ENCODE peak calls at places on chromosomes 5 and 9, in four cellular contexts. K, A, P and N are unnamed samples.
A peak's percentile ranks its signal among the peaks of the same experiment; 100 is the strongest.

GRCh38 chr5:40675396-40676133 is 4.2 kb upstream of the PTGER4 start:
- DNase-seq in A (no peak), K (no peak), P (peak; percentile 44), N (no peak)

GRCh38 chr5:19886123-19886921 is 101.7 kb downstream of the CDH18 start:
- DNase-seq in K (peak; percentile 54), P (no peak), A (peak; percentile 37), N (no peak)

GRCh38 chr5:17990168-17990567 is 355.9 kb downstream of the TAF11L14 start:
- DNase-seq in P (no peak), K (no peak), A (no peak), N (no peak)

GRCh38 chr5:176162206-176162605 is 76.0 kb upstream of the SIMC1 start:
- DNase-seq in A (no peak), K (no peak), P (no peak), N (no peak)

GRCh38 chr5:6379246-6379645 is 899 bp upstream of the MED10 start:
- DNase-seq in A (no peak), P (no peak), K (no peak), N (no peak)

GRCh38 chr5:13498279-13498678 is 446.2 kb downstream of the DNAH5 start:
- DNase-seq in A (no peak), K (peak; percentile 93), P (no peak), N (no peak)

GRCh38 chr5:146338774-146339714 is at the start of gene POU4F3:
- DNase-seq in A (no peak), P (no peak), K (no peak), N (no peak)

GRCh38 chr5:13866792-13867191 is 77.7 kb downstream of the DNAH5 start:
- DNase-seq in A (no peak), P (peak; percentile 47), K (peak; percentile 73), N (no peak)

GRCh38 chr9:16526380-16526779 is 344.1 kb downstream of the BNC2 start:
- DNase-seq in A (no peak), P (no peak), K (peak; percentile 55), N (no peak)

GRCh38 chr5:147483961-147484707 is 25.7 kb downstream of the DPYSL3 start:
- DNase-seq in A (peak; percentile 82), K (no peak), P (no peak), N (no peak)

GRCh38 chr5:117435203-117435602 is 860.6 kb upstream of the SEMA6A start:
- DNase-seq in A (no peak), K (no peak), P (no peak), N (no peak)

GRCh38 chr9:123695391-123695790 is 234.5 kb downstream of the DENND1A start:
- DNase-seq in P (no peak), K (no peak), A (no peak), N (no peak)

GRCh38 chr9:117414220-117414905 is 494 bp downstream of the ASTN2 start:
- DNase-seq in A (no peak), K (no peak), P (no peak), N (no peak)

GRCh38 chr5:81191726-81192125 is 41.4 kb upstream of the CKMT2 start:
- DNase-seq in A (no peak), K (no peak), P (no peak), N (no peak)

GRCh38 chr5:56478062-56478461 is 244.9 kb upstream of the ANKRD55 start:
- DNase-seq in P (no peak), K (no peak), A (no peak), N (no peak)

GRCh38 chr9:126499911-126500599 is 113.7 kb upstream of the LMX1B start:
- DNase-seq in A (no peak), K (no peak), P (no peak), N (peak; percentile 42)

GRCh38 chr9:73133921-73134407 is 17.7 kb upstream of the ANXA1 start:
- DNase-seq in P (no peak), A (no peak), K (peak; percentile 60), N (no peak)

GRCh38 chr9:87725900-87726709 is at the start of gene CTSL:
- DNase-seq in A (no peak), K (peak; percentile 67), P (no peak), N (peak; percentile 85)

GRCh38 chr9:33698267-33698666 is 97.1 kb upstream of the PRSS3 start:
- DNase-seq in A (no peak), P (no peak), K (peak; percentile 58), N (no peak)

GRCh38 chr5:14039063-14039462 is 94.6 kb upstream of the DNAH5 start:
- DNase-seq in P (no peak), K (peak; percentile 94), A (no peak), N (no peak)

GRCh38 chr9:69379250-69379982 is 54.4 kb downstream of the ENTREP1 start:
- DNase-seq in A (peak; percentile 34), P (no peak), K (peak; percentile 79), N (no peak)

GRCh38 chr5:136655429-136655828 is 290.1 kb upstream of the TRPC7 start:
- DNase-seq in K (peak; percentile 78), A (peak; percentile 19), P (no peak), N (no peak)

GRCh38 chr9:89793124-89793495 is 188.3 kb downstream of the GADD45G start:
- DNase-seq in K (no peak), A (no peak), P (no peak), N (no peak)

GRCh38 chr9:99197987-99198386 is 23.8 kb downstream of the ALG2 start:
- DNase-seq in A (no peak), P (no peak), K (no peak), N (no peak)

DNA sequence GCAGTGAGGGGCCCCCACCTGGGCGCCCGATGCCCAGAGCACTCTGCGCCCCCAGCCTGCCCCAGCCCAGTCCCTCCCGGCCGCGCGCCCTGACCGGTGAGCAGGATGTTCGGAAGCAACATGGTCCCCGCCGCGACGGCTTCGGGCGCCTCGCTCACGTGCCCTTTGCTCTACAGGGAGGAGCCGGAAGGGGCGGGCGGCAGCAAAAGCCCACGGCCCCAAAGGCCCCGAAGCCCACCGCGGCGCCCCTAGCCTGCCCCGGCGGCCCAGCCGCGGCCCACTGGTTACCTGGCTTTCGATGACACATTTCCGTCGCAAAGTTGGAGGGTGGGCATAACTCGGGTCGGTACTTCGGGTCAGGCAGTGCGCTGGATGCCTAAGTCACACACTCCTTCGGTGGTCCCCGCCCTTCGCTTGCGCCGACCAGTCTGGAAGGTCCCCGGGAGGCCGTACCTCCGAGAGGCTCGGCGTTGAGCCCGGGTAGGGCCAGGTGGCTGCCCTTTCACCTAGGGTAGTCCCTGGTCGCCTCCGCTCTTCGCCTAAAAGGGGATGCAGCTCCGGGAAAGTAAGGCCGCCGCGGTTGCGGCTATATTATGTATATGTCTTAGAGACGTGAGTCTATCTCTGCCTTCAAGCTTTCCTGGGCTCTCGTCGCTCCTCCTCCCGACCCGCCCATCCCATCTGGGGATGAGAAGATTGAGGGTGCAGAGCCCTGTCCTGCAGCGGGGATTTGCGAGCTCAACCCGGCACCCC is at the start of the genes AK6, RAD17 and TAF9:
- DNase-seq in P (peak; percentile 94), A (peak; percentile 55), K (peak; percentile 76), N (peak; percentile 90)
- TF ChIP-seq CTCF in P (no peak), A (no peak), K (no peak), N (no peak)

GRCh38 chr5:111826064-111826463 is 69.1 kb upstream of the NREP start:
- DNase-seq in A (no peak), K (no peak), P (no peak), N (no peak)

GRCh38 chr5:111820072-111820471 is 63.1 kb upstream of the NREP start:
- DNase-seq in P (no peak), A (no peak), K (peak; percentile 3), N (no peak)
- TF ChIP-seq CTCF in P (peak; percentile 32), A (peak; percentile 2), K (peak; percentile 27), N (no peak)

GRCh38 chr9:119349548-119349947 is 19.7 kb downstream of the BRINP1 start:
- DNase-seq in A (no peak), K (no peak), P (no peak), N (no peak)
- TF ChIP-seq CTCF in A (no peak), K (no peak), P (no peak), N (no peak)

GRCh38 chr5:107792940-107793339 is 122.2 kb upstream of the EFNA5 start:
- DNase-seq in P (no peak), A (no peak), K (no peak), N (no peak)

GRCh38 chr5:107801061-107801460 is 130.3 kb upstream of the EFNA5 start:
- DNase-seq in K (no peak), P (no peak), A (no peak), N (no peak)

GRCh38 chr5:107799306-107799705 is 128.6 kb upstream of the EFNA5 start:
- DNase-seq in A (no peak), K (no peak), P (no peak), N (no peak)

GRCh38 chr5:107794731-107795130 is 124.0 kb upstream of the EFNA5 start:
- DNase-seq in K (no peak), P (no peak), A (no peak), N (no peak)

GRCh38 chr5:107796797-107797196 is 126.1 kb upstream of the EFNA5 start:
- DNase-seq in K (peak; percentile 38), P (no peak), A (no peak), N (no peak)
- TF ChIP-seq CTCF in K (peak; percentile 37), P (no peak), A (peak; percentile 14), N (no peak)

DNA sequence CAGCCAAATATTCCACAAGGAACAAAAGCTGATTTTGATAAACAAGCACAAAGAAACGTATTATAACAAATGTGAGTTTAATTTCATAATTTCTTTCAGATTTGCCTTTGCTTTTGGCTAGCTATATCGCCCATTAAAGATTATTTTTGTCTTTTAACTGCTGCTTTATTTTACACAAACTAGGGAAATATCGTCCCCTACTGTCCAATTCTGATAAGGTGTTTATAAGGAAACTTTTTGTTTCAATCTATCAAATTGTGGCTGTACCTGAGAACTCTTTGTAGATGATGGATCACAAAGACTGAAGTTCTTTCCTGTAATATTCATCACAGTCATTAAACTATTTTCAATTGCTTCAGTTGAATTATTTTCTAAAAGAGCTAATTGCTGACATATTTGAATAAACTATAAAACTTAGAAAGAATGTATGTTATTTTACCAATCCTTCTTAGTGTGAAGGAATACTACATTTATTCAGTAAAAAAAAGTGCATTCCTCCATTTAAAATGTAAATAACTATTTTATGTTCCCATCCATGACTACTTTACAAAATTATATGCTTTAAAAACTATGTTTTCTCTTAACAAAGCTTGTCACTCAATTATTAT is 431.3 kb upstream of the ITGA1 start:
- DNase-seq in A (no peak), P (no peak), K (peak; percentile 33), N (no peak)
- TF ChIP-seq CTCF in A (peak; percentile 74), P (peak; percentile 78), K (peak; percentile 66), N (no peak)

GRCh38 chr5:150000261-150000989 is at the start of the genes HMGXB3 and TIGD6:
- DNase-seq in P (peak; percentile 92), K (peak; percentile 99), A (peak; percentile 85), N (peak; percentile 90)
- TF ChIP-seq CTCF in P (no peak), K (no peak), A (no peak), N (no peak)

GRCh38 chr9:1400983-1401382 is 350.8 kb downstream of the DMRT2 start:
- DNase-seq in K (no peak), P (no peak), A (no peak), N (no peak)
- TF ChIP-seq CTCF in K (no peak), P (no peak), A (no peak), N (no peak)